ENCODE peak calls at places on chromosomes 12 and 14, in seven cellular contexts. Y, S, Z, P, U, A and C are unnamed samples.

GRCh38 chr14:68235011-68235410 is 415.4 kb downstream of the RAD51B start:
- DNase-seq in Y (no peak), S (no peak), Z (peak; percentile 71), P (no peak), U (no peak), A (no peak), C (no peak)

GRCh38 chr12:8644345-8645248 is 18.0 kb downstream of the MFAP5 start:
- DNase-seq in Y (peak; percentile 2), S (peak; percentile 21), Z (no peak), P (peak; percentile 70), U (no peak), A (no peak), C (no peak)

GRCh38 chr12:95304673-95305198 is 87.1 kb downstream of the VEZT start:
- DNase-seq in Y (no peak), S (no peak), Z (peak; percentile 52), P (no peak), U (no peak), A (no peak), C (no peak)

GRCh38 chr14:64549016-64549415 is 745 bp upstream of the PPP1R36 start:
- DNase-seq in Y (no peak), S (no peak), Z (no peak), P (no peak), U (no peak), A (no peak), C (no peak)

GRCh38 chr14:97459180-97459579 is 662.0 kb downstream of the VRK1 start:
- DNase-seq in Y (no peak), S (no peak), Z (no peak), P (no peak), U (no peak), A (no peak), C (no peak)

GRCh38 chr12:101491325-101491724 is 16.2 kb downstream of the SPIC start:
- DNase-seq in Y (no peak), S (no peak), Z (no peak), P (no peak), U (no peak), A (no peak), C (no peak)

GRCh38 chr12:56001446-56002100 is 4.5 kb downstream of the SUOX start:
- DNase-seq in Y (no peak), S (no peak), Z (no peak), P (no peak), U (no peak), A (no peak), C (no peak)

GRCh38 chr12:87924149-87924548 is 105.1 kb downstream of the C12orf50 start:
- DNase-seq in Y (no peak), S (no peak), Z (peak; percentile 19), P (no peak), U (no peak), A (no peak), C (no peak)

GRCh38 chr14:69327507-69327906 is 67.5 kb downstream of the GALNT16 start:
- DNase-seq in Y (no peak), S (no peak), Z (no peak), P (no peak), U (peak; percentile 1), A (peak; percentile 37), C (peak; percentile 23)

GRCh38 chr14:29906256-29906885 is 21.3 kb downstream of the PRKD1 start:
- DNase-seq in Y (no peak), S (no peak), Z (peak; percentile 60), P (no peak), U (no peak), A (no peak), C (no peak)

GRCh38 chr14:55373784-55374725 is 37.6 kb downstream of the ATG14 start:
- DNase-seq in Y (no peak), S (peak; percentile 76), Z (peak; percentile 76), P (peak; percentile 53), U (no peak), A (no peak), C (no peak)

GRCh38 chr12:104177663-104178501 is 37.7 kb upstream of the TXNRD1 start:
- DNase-seq in Y (peak; percentile 92), S (no peak), Z (peak; percentile 98), P (no peak), U (peak; percentile 96), A (no peak), C (peak; percentile 87)

GRCh38 chr14:53183611-53184010 is 30.5 kb upstream of the DDHD1 start:
- DNase-seq in Y (no peak), S (no peak), Z (peak; percentile 22), P (no peak), U (no peak), A (no peak), C (no peak)

GRCh38 chr12:92197815-92198214 is 52.2 kb upstream of the BTG1 start:
- DNase-seq in Y (no peak), S (no peak), Z (no peak), P (no peak), U (no peak), A (no peak), C (no peak)

DNA sequence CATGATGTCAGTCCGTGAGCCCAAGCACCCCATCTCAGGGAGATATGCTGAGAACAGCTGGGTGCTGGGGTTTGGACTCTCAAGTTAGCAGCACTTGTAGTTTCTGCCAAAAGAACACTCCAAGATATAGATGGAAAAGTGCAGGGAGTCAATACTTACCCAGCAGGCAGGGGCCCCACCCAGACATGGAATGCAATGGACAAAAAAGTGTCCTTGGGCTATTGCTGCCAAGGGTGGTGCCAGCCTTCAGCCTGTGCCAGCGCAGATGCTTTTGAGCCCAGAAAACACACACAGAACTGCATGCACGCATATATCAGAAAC is 17.0 kb upstream of the IRF2BPL start:
- DNase-seq in Y (no peak), S (no peak), Z (no peak), P (no peak), U (no peak), A (no peak), C (peak; percentile 70)
- H3K4me1 ChIP-seq in Y (peaks cover 69% of the 10 kb centered on the region), S (peaks cover 36% of the 10 kb centered on the region), Z (peaks cover 51% of the 10 kb centered on the region), P (peaks cover 59% of the 10 kb centered on the region), U (peaks cover 44% of the 10 kb centered on the region), A (peaks cover 53% of the 10 kb centered on the region), C (peaks cover 11% of the 10 kb centered on the region)

DNA sequence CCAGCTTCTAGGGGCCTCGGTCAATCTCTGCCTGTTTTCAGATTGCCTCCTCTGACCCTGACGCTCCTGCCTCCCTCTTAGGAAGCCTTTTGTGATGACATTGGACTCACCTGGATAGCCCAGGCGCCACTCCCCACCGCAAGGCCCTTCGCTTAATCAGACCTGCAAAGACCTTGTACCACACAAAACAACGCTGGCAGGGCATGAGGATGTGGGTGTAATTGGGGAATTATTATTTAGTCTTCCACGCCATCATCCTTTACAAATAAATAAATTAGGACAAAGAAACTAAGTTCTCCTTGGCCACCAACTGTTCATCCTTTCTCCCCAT is 7.7 kb upstream of the VPS37B start:
- DNase-seq in Y (no peak), S (no peak), Z (no peak), P (no peak), U (no peak), A (peak; percentile 36), C (no peak)
- H3K4me1 ChIP-seq in Y (peaks cover 8% of the 10 kb centered on the region), S (peaks cover 30% of the 10 kb centered on the region), Z (peaks cover 3% of the 10 kb centered on the region), P (peaks cover 34% of the 10 kb centered on the region), U (no peaks in the 10 kb centered on the region), A (no peaks in the 10 kb centered on the region), C (no peaks in the 10 kb centered on the region)

GRCh38 chr12:11654338-11654737 is 4.9 kb downstream of the ETV6 start:
- DNase-seq in Y (no peak), S (no peak), Z (no peak), P (no peak), U (no peak), A (no peak), C (no peak)

GRCh38 chr12:11658796-11659195 is 9.3 kb downstream of the ETV6 start:
- DNase-seq in Y (no peak), S (no peak), Z (peak; percentile 93), P (no peak), U (no peak), A (no peak), C (no peak)

GRCh38 chr12:11657511-11657910 is 8.0 kb downstream of the ETV6 start:
- DNase-seq in Y (no peak), S (no peak), Z (no peak), P (no peak), U (no peak), A (no peak), C (no peak)

GRCh38 chr12:11653215-11653753 is 3.8 kb downstream of the ETV6 start:
- DNase-seq in Y (no peak), S (peak; percentile 26), Z (no peak), P (no peak), U (no peak), A (no peak), C (no peak)

GRCh38 chr12:11656550-11656949 is 7.1 kb downstream of the ETV6 start:
- DNase-seq in Y (no peak), S (no peak), Z (no peak), P (no peak), U (no peak), A (no peak), C (no peak)
- H3K4me1 ChIP-seq in Y (peaks cover 47% of the 10 kb centered on the region), S (peaks cover 30% of the 10 kb centered on the region), Z (peaks cover 50% of the 10 kb centered on the region), P (peaks cover 37% of the 10 kb centered on the region), U (no peaks in the 10 kb centered on the region), A (peaks cover 26% of the 10 kb centered on the region), C (peaks cover 19% of the 10 kb centered on the region)

GRCh38 chr14:20720741-20721140 is 24.9 kb upstream of the EDDM3A start:
- DNase-seq in Y (no peak), S (no peak), Z (no peak), P (no peak), U (no peak), A (no peak), C (no peak)

GRCh38 chr14:20719777-20720176 is 25.9 kb upstream of the EDDM3A start:
- DNase-seq in Y (no peak), S (no peak), Z (no peak), P (no peak), U (no peak), A (no peak), C (no peak)

GRCh38 chr14:20722016-20722415 is 23.7 kb upstream of the EDDM3A start:
- DNase-seq in Y (no peak), S (no peak), Z (no peak), P (no peak), U (no peak), A (no peak), C (no peak)

GRCh38 chr14:20723458-20723857 is 22.2 kb upstream of the EDDM3A start:
- DNase-seq in Y (no peak), S (no peak), Z (no peak), P (no peak), U (no peak), A (no peak), C (no peak)
- H3K4me1 ChIP-seq in Y (no peaks in the 10 kb centered on the region), S (no peaks in the 10 kb centered on the region), Z (no peaks in the 10 kb centered on the region), P (no peaks in the 10 kb centered on the region), U (no peaks in the 10 kb centered on the region), A (peaks cover 12% of the 10 kb centered on the region), C (no peaks in the 10 kb centered on the region)